ENCODE peak calls at places on chromosomes 5 and 9, in nine cellular contexts. M, P, K, S, X, Q, D, T and Y are unnamed samples.

GRCh38 chr5:126053630-126054029 is 369.6 kb upstream of the GRAMD2B start:
- DNase-seq in P (no peak), X (no peak), Q (no peak), M (no peak), T (no peak), K (no peak), S (no peak), D (peak), Y (no peak)

GRCh38 chr5:88140396-88140862 is 128.2 kb downstream of the TMEM161B start:
- DNase-seq in K (no peak), S (no peak), Q (no peak), T (no peak), M (peak), P (no peak), D (peak), X (no peak), Y (no peak)

GRCh38 chr5:36944607-36945225 is 68.1 kb downstream of the NIPBL start:
- DNase-seq in M (no peak), Q (no peak), P (peak), D (peak), T (peak), K (peak), S (no peak), X (no peak), Y (peak)

GRCh38 chr9:98230789-98231188 is 24.7 kb downstream of the TBC1D2 start:
- DNase-seq in S (no peak), P (no peak), D (no peak), Q (no peak), M (no peak), T (peak), X (no peak), K (no peak), Y (no peak)

GRCh38 chr5:54947187-54947586 is 38.2 kb downstream of the ESM1 start:
- DNase-seq in S (no peak), Q (no peak), M (no peak), D (no peak), P (no peak), T (no peak), K (no peak), X (no peak), Y (no peak)

GRCh38 chr5:115816226-115817042 is at the start of gene CDO1:
- DNase-seq in X (no peak), K (peak), M (peak), Q (peak), T (no peak), D (peak), S (peak), P (peak), Y (no peak)

GRCh38 chr5:161765611-161766010 is 80.1 kb downstream of the GABRA6 start:
- DNase-seq in P (no peak), K (no peak), D (no peak), M (no peak), X (no peak), S (no peak), T (no peak), Q (no peak), Y (no peak)

GRCh38 chr5:124634228-124634819 is 112.1 kb downstream of the ZNF608 start:
- DNase-seq in K (no peak), Q (no peak), S (no peak), M (no peak), T (no peak), P (no peak), D (no peak), X (no peak), Y (no peak)

GRCh38 chr5:112366987-112367386 is 52.1 kb downstream of the EPB41L4A start:
- DNase-seq in K (peak), T (peak), M (peak), D (no peak), S (no peak), X (no peak), Q (no peak), P (peak), Y (no peak)

GRCh38 chr5:171226096-171226495 is 83.0 kb upstream of the TLX3 start:
- DNase-seq in D (no peak), X (no peak), M (no peak), K (no peak), P (no peak), Q (no peak), T (no peak), S (no peak), Y (no peak)

GRCh38 chr5:129905467-129906176 is 1.4 kb downstream of the CHSY3 start:
- DNase-seq in X (no peak), Q (no peak), S (peak), P (no peak), M (peak), D (no peak), T (peak), K (no peak), Y (no peak)

GRCh38 chr5:139251695-139252288 is 41.7 kb upstream of the MATR3 start:
- DNase-seq in Q (no peak), K (no peak), S (no peak), D (no peak), P (peak), M (no peak), T (no peak), X (no peak), Y (no peak)

GRCh38 chr5:181160144-181160754 is 12.9 kb downstream of the OR2V2 start:
- DNase-seq in P (peak), K (peak), X (peak), D (peak), Q (peak), T (peak), S (peak), M (peak), Y (no peak)

GRCh38 chr5:77358566-77359205 is 133.4 kb downstream of the WDR41 start:
- DNase-seq in K (no peak), P (peak), Q (no peak), D (no peak), S (no peak), M (no peak), T (no peak), X (no peak), Y (no peak)

GRCh38 chr9:89748831-89749499 is 144.2 kb downstream of the GADD45G start:
- DNase-seq in T (peak), D (no peak), M (no peak), X (no peak), K (no peak), Q (no peak), S (no peak), P (no peak), Y (no peak)

GRCh38 chr5:107469485-107469884 is 201.3 kb downstream of the EFNA5 start:
- DNase-seq in P (peak), K (no peak), M (no peak), S (no peak), D (no peak), T (peak), X (no peak), Q (no peak), Y (no peak)

GRCh38 chr9:130187523-130187846 is 15.3 kb downstream of the NCS1 start:
- DNase-seq in P (no peak), S (no peak), X (no peak), T (no peak), K (no peak), Q (no peak), D (no peak), M (no peak), Y (no peak)

GRCh38 chr9:14418262-14419200 is 104.6 kb upstream of the NFIB start:
- DNase-seq in M (no peak), S (no peak), Q (no peak), K (no peak), X (no peak), D (no peak), T (no peak), P (no peak), Y (no peak)

GRCh38 chr5:37882636-37883035 is 42.8 kb upstream of the GDNF start:
- DNase-seq in Q (no peak), K (no peak), X (no peak), T (no peak), P (no peak), M (no peak), S (no peak), D (no peak), Y (no peak)

GRCh38 chr5:61299254-61299653 is 32.8 kb upstream of the ZSWIM6 start:
- DNase-seq in T (no peak), P (no peak), Q (no peak), D (no peak), X (no peak), S (no peak), M (no peak), K (no peak), Y (no peak)

GRCh38 chr5:153658606-153659005 is 168.1 kb downstream of the GRIA1 start:
- DNase-seq in K (no peak), Q (no peak), X (no peak), T (no peak), S (no peak), M (no peak), P (no peak), D (no peak), Y (no peak)

GRCh38 chr9:136886610-136887597 is 588 bp downstream of the TRAF2 start:
- DNase-seq in Q (no peak), S (peak), M (peak), X (no peak), T (peak), D (no peak), K (peak), P (peak), Y (no peak)

GRCh38 chr9:1198085-1198484 is 147.9 kb downstream of the DMRT2 start:
- DNase-seq in S (no peak), P (no peak), T (no peak), X (no peak), M (no peak), K (no peak), Q (no peak), D (no peak), Y (no peak)

GRCh38 chr9:105694320-105694847 is at the start of gene TMEM38B:
- DNase-seq in Q (peak), D (peak), S (peak), K (peak), M (peak), T (peak), P (peak), X (peak), Y (no peak)

GRCh38 chr5:174503461-174504265 is 220.7 kb upstream of the MSX2 start:
- DNase-seq in D (no peak), T (no peak), K (no peak), S (no peak), X (no peak), M (no peak), Q (peak), P (no peak), Y (no peak)

GRCh38 chr5:134649163-134649916 is 755 bp downstream of the SEC24A start:
- DNase-seq in X (no peak), M (no peak), T (peak), K (no peak), Q (no peak), S (no peak), D (no peak), P (peak), Y (no peak)

GRCh38 chr5:141883184-141883947 is 5.2 kb upstream of the PCDH1 start:
- DNase-seq in K (no peak), S (no peak), Q (no peak), T (peak), M (no peak), D (no peak), X (no peak), P (peak), Y (no peak)

GRCh38 chr9:2933165-2934095 is 89.5 kb upstream of the PUM3 start:
- DNase-seq in P (no peak), X (no peak), M (no peak), S (no peak), D (no peak), T (no peak), K (no peak), Q (no peak), Y (no peak)

GRCh38 chr5:93569295-93570164 is 11.5 kb downstream of the NR2F1-AS1 start:
- DNase-seq in P (no peak), K (no peak), D (no peak), T (no peak), X (no peak), S (no peak), Q (no peak), M (no peak), Y (no peak)

GRCh38 chr5:155631116-155631515 is 617.6 kb downstream of the KIF4B start:
- DNase-seq in T (no peak), S (no peak), Q (no peak), X (no peak), P (peak), M (no peak), K (no peak), D (no peak), Y (no peak)

GRCh38 chr9:136840140-136840876 is 2.0 kb upstream of the AJM1 start:
- DNase-seq in X (no peak), P (no peak), T (no peak), K (no peak), Q (no peak), M (peak), D (no peak), S (no peak), Y (no peak)

GRCh38 chr5:1899201-1899600 is 16.5 kb upstream of the IRX4 start:
- DNase-seq in S (no peak), P (no peak), D (no peak), T (no peak), X (no peak), Q (no peak), M (no peak), K (no peak), Y (no peak)

GRCh38 chr9:5851445-5851844 is 18.5 kb upstream of the ERMP1 start:
- DNase-seq in M (no peak), T (peak), D (no peak), P (peak), Q (no peak), X (no peak), K (peak), S (no peak), Y (peak)

GRCh38 chr9:14256588-14256987 is 57.4 kb downstream of the NFIB start:
- DNase-seq in T (no peak), X (no peak), M (no peak), S (no peak), D (no peak), Q (no peak), P (no peak), K (no peak), Y (no peak)

GRCh38 chr9:135463140-135463539 is 16.4 kb upstream of the PPP1R26 start:
- DNase-seq in T (no peak), P (peak), K (no peak), Q (no peak), S (no peak), M (peak), D (no peak), X (no peak), Y (no peak)

GRCh38 chr9:37650873-37651768 is at the start of gene FRMPD1:
- DNase-seq in P (peak), T (peak), X (no peak), M (peak), D (peak), Q (no peak), S (no peak), K (peak), Y (no peak)

GRCh38 chr5:132142459-132142858 is 68.9 kb downstream of the CSF2 start:
- DNase-seq in X (no peak), D (no peak), P (no peak), Q (no peak), S (no peak), M (no peak), T (no peak), K (no peak), Y (no peak)

GRCh38 chr5:173420108-173420507 is 91.9 kb upstream of the STC2 start:
- DNase-seq in K (no peak), P (peak), M (no peak), S (no peak), D (peak), Q (peak), T (no peak), X (no peak), Y (no peak)